ENCODE peak calls at places on chromosomes 4 and X, in ten cellular contexts. E, J, B, H, G, V, Y, K, D and C are unnamed samples.

GRCh38 chr4:88759039-88759631 is 61.5 kb upstream of the NAP1L5 start:
- DNase-seq in K (peak), H (peak), G (no peak), D (no peak), V (no peak), Y (no peak), E (no peak), J (no peak), B (no peak), C (no peak)

GRCh38 chrX:129115104-129115503 is 408.2 kb downstream of the SMARCA1 start:
- DNase-seq in B (no peak), J (peak), D (peak), H (peak), Y (peak), E (no peak), K (no peak), V (no peak), G (no peak), C (no peak)

GRCh38 chr4:185481390-185481789 is 9.9 kb upstream of the CCDC110 start:
- DNase-seq in J (no peak), D (no peak), E (no peak), H (no peak), V (no peak), G (no peak), Y (no peak), B (no peak), K (no peak), C (no peak)

GRCh38 chr4:176357359-176358082 is 37.8 kb downstream of the SPCS3 start:
- DNase-seq in V (no peak), E (no peak), Y (no peak), D (no peak), H (no peak), G (no peak), B (no peak), K (no peak), J (no peak), C (no peak)

GRCh38 chrX:23820235-23820782 is 37.3 kb downstream of the SAT1 start:
- DNase-seq in K (no peak), B (no peak), J (no peak), D (peak), H (no peak), Y (no peak), E (no peak), G (no peak), V (no peak), C (no peak)

GRCh38 chr4:13703096-13703495 is 75.6 kb upstream of the BOD1L1 start:
- DNase-seq in B (no peak), E (no peak), D (no peak), G (no peak), K (no peak), Y (no peak), J (no peak), H (no peak), V (no peak), C (no peak)

GRCh38 chr4:1297456-1298325 is 8.0 kb downstream of the MAEA start:
- DNase-seq in B (no peak), V (no peak), J (no peak), Y (no peak), H (no peak), G (no peak), K (no peak), E (no peak), D (no peak), C (no peak)

GRCh38 chr4:41257257-41257900 is 651 bp downstream of the UCHL1 start:
- DNase-seq in K (no peak), J (peak), E (no peak), V (no peak), Y (peak), G (no peak), B (peak), H (peak), D (peak), C (no peak)

GRCh38 chrX:56733459-56734046 is 4.5 kb downstream of the NBDY start:
- DNase-seq in G (peak), B (no peak), Y (no peak), E (no peak), H (peak), D (peak), K (no peak), V (peak), J (peak), C (no peak)

GRCh38 chr4:80173387-80173786 is 23.9 kb upstream of the PRDM8 start:
- DNase-seq in G (no peak), H (peak), Y (no peak), J (no peak), K (no peak), V (no peak), D (no peak), B (no peak), E (no peak), C (no peak)

GRCh38 chr4:39312821-39313220 is 53.3 kb downstream of the RFC1 start:
- DNase-seq in E (no peak), D (no peak), Y (no peak), V (no peak), K (no peak), B (no peak), J (no peak), G (no peak), H (no peak), C (no peak)

GRCh38 chr4:25484243-25484721 is 107.2 kb downstream of the ANAPC4 start:
- DNase-seq in K (no peak), E (no peak), V (no peak), Y (no peak), G (no peak), J (no peak), H (no peak), D (no peak), B (no peak), C (no peak)

GRCh38 chrX:1316527-1316926 is 20.1 kb upstream of the IL3RA start:
- DNase-seq in D (no peak), H (no peak), E (no peak), Y (no peak), B (no peak), K (no peak), V (peak), G (no peak), J (no peak), C (no peak)

GRCh38 chrX:147476008-147476407 is 435.7 kb upstream of the FMR1 start:
- DNase-seq in E (no peak), V (no peak), H (no peak), K (no peak), J (peak), D (peak), B (no peak), Y (no peak), G (no peak), C (no peak)

GRCh38 chr4:4780634-4781287 is 78.7 kb upstream of the MSX1 start:
- DNase-seq in K (peak), G (peak), E (peak), J (no peak), H (peak), B (no peak), Y (no peak), D (no peak), V (no peak), C (no peak)

GRCh38 chr4:124486423-124486822 is 226.1 kb downstream of the ANKRD50 start:
- DNase-seq in V (no peak), Y (no peak), K (no peak), D (no peak), G (no peak), H (no peak), E (no peak), B (no peak), J (no peak), C (no peak)

GRCh38 chr4:16676247-16676646 is 222.2 kb downstream of the LDB2 start:
- DNase-seq in D (no peak), Y (no peak), J (no peak), B (no peak), K (no peak), V (no peak), G (no peak), E (no peak), H (no peak), C (no peak)

GRCh38 chr4:184163813-184164212 is 53.9 kb downstream of the ENPP6 start:
- DNase-seq in G (no peak), E (no peak), Y (peak), D (peak), J (peak), B (no peak), H (peak), V (peak), K (no peak), C (no peak)

GRCh38 chrX:41029332-41029731 is 55.9 kb upstream of the USP9X start:
- DNase-seq in D (no peak), G (no peak), B (no peak), K (no peak), V (no peak), Y (no peak), E (no peak), H (peak), J (no peak), C (no peak)

GRCh38 chrX:149979126-149979644 is 40.9 kb upstream of the EOLA2 start:
- DNase-seq in K (peak), D (no peak), Y (no peak), E (no peak), V (no peak), J (no peak), G (no peak), H (no peak), B (no peak), C (no peak)

GRCh38 chrX:42754129-42754528 is 23.8 kb downstream of the PPP1R2C start:
- DNase-seq in H (no peak), E (no peak), Y (no peak), V (no peak), K (no peak), J (no peak), B (no peak), D (no peak), G (no peak), C (no peak)

GRCh38 chr4:174427562-174428140 is 94.6 kb downstream of the HPGD start:
- DNase-seq in G (no peak), E (no peak), Y (no peak), B (no peak), D (no peak), K (no peak), J (no peak), V (no peak), H (no peak), C (no peak)

GRCh38 chr4:73275318-73275654 is 16.7 kb upstream of the ANKRD17 start:
- DNase-seq in E (no peak), Y (no peak), K (no peak), V (no peak), D (no peak), G (no peak), J (no peak), H (no peak), B (no peak), C (no peak)

GRCh38 chr4:82560853-82561744 is 689 bp downstream of the TMEM150C start:
- DNase-seq in E (no peak), K (no peak), Y (peak), H (no peak), G (no peak), B (no peak), D (peak), J (peak), V (no peak), C (no peak)

GRCh38 chr4:185597532-185598188 is 62.4 kb upstream of the PDLIM3 start:
- DNase-seq in B (no peak), J (peak), H (peak), D (peak), E (peak), V (peak), G (peak), Y (peak), K (peak), C (peak)

GRCh38 chr4:113328514-113328913 is 279.1 kb downstream of the ANK2 start:
- DNase-seq in B (no peak), E (no peak), V (no peak), Y (peak), H (no peak), K (no peak), J (peak), G (no peak), D (no peak), C (no peak)

GRCh38 chrX:40867352-40867751 is 132.0 kb upstream of the MED14 start:
- DNase-seq in B (no peak), G (no peak), V (no peak), D (peak), Y (no peak), E (no peak), K (no peak), J (no peak), H (no peak), C (no peak)

GRCh38 chrX:43813898-43814297 is 68.4 kb downstream of the MAOB start:
- DNase-seq in H (no peak), J (peak), B (no peak), V (no peak), K (no peak), E (no peak), Y (peak), D (peak), G (no peak), C (no peak)

GRCh38 chrX:11185861-11186260 is 74.7 kb downstream of the HCCS start:
- DNase-seq in H (no peak), K (no peak), E (no peak), V (no peak), D (no peak), Y (no peak), J (no peak), B (no peak), G (no peak), C (no peak)

GRCh38 chr4:54172156-54172555 is 56.9 kb upstream of the PDGFRA start:
- DNase-seq in H (no peak), B (no peak), V (no peak), D (no peak), E (no peak), G (no peak), K (no peak), J (no peak), Y (no peak), C (no peak)

GRCh38 chr4:95732061-95732460 is 107.8 kb upstream of the PDHA2 start:
- DNase-seq in B (no peak), J (no peak), G (no peak), H (peak), V (no peak), Y (no peak), E (no peak), K (peak), D (peak), C (no peak)

GRCh38 chr4:150501019-150501727 is 80.8 kb upstream of the MAB21L2 start:
- DNase-seq in E (peak), D (no peak), H (peak), B (no peak), K (no peak), V (no peak), G (peak), Y (no peak), J (no peak), C (peak)

GRCh38 chrX:64206556-64207162 is 1.2 kb upstream of the AMER1 start:
- DNase-seq in G (peak), V (no peak), K (no peak), J (no peak), D (no peak), Y (no peak), H (no peak), B (no peak), E (no peak), C (no peak)

GRCh38 chr4:73447701-73448100 is 11.7 kb downstream of the AFP start:
- DNase-seq in H (peak), K (no peak), D (no peak), Y (no peak), B (no peak), E (no peak), V (no peak), J (no peak), G (no peak), C (no peak)

GRCh38 chrX:123731987-123732678 is 719 bp downstream of the THOC2 start:
- DNase-seq in D (peak), J (peak), V (no peak), G (no peak), Y (no peak), H (no peak), E (no peak), K (no peak), B (no peak), C (no peak)

DNA sequence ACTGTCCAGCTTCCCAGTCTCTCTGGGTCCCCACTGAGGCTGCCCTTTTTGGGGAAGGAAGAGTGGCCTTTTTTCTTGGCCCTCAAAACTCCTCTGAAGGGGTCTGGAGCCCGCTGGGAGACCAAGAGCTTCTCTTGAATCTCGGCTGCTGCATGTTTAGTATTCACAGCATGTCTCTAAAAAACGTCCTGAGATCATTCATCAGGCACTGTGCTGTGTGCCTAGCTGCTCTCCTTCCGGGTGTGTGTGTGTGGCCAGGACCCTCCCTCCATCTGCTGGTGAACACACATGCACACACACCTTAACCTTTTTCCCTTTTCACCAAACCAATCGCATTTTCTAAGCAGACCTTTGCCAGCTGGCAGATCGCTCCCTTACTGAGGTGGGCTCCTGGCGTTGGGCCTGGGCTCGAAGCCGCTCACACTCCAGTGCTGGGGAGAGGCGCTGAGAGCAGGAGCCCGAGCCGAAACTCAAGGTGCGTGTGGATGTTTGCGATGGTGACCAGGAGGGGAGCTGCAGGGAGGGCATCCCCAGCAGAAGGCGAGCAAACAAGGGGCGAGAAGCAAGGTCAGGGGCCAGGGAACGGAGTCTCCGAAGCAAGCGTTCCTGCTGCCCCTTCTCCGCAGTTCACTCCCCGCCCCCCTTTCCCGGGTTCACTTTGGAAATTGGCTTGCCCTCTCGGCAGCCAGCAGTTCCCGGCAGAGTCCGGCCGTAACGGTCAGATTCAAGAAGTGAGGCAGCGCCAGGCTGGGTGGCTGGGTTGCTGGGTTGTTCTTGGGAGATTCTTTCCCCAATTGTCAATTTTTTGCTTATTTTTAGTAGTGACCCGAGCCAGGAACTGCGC is 605 bp upstream of the FRMPD3 start:
- DNase-seq in H (no peak), V (no peak), K (no peak), E (no peak), Y (peak), G (no peak), J (peak), B (no peak), D (peak), C (no peak)
- TF ChIP-seq CTCF in H (peak), V (no peak), K (peak), E (peak), Y (peak), G (no peak), J (no peak), B (peak), D (no peak), C (no peak)

DNA sequence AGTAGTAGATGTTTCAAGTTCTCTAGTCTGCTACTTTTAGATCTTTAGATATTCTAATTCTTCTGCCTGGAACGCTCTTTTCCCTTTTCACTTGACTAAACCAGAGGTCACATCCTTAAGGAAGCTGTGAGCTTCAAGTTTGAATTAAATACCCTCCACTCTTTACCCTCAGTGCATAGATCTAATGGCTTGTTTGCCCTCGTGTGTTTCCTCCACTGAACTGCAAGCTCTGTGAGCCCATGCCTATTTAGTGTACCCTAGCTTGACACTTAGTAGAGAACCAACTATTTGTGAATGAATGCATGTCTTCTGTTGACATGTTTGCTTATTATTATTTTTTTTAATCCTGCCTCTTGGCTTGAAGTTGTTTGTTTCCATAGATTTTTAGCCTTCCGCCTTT is 138.3 kb downstream of the PDE5A start:
- DNase-seq in H (peak), J (peak), K (no peak), Y (peak), V (no peak), D (no peak), E (no peak), G (no peak), B (no peak), C (no peak)
- TF ChIP-seq CTCF in H (peak), J (no peak), K (peak), Y (peak), V (no peak), D (no peak), E (peak), G (peak), B (peak), C (peak)

DNA sequence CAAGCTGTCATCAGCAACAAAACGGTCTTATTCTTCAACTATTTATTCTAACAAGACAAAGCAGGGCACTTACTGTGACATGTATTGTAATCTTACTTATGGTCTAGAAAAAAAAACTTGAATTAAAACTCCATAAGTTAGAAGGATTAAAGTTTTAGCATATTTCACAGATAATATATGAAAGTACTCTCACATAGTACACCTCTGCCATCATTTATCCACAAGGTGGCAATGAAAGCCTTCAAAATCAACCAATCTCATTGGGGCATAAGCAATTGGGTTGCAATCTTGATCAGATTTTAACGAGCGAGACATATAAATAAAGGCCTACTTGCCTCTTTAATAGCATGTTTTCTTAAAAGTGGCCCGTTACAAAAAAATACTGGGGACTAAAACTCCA is 1382.9 kb downstream of the FAM133A start:
- DNase-seq in H (no peak), Y (no peak), D (no peak), G (no peak), E (no peak), B (no peak), K (peak), V (no peak), J (no peak), C (no peak)
- TF ChIP-seq CTCF in H (peak), Y (peak), D (no peak), G (peak), E (peak), B (peak), K (peak), V (no peak), J (no peak), C (peak)

GRCh38 chr4:6362243-6362885 is 92.7 kb downstream of the WFS1 start:
- DNase-seq in Y (no peak), E (no peak), B (no peak), G (no peak), K (no peak), D (no peak), V (no peak), H (no peak), J (no peak), C (no peak)
- TF ChIP-seq CTCF in Y (peak), E (no peak), B (no peak), G (no peak), K (peak), D (no peak), V (no peak), H (no peak), J (no peak), C (no peak)

GRCh38 chr4:87220094-87220831 is at the start of gene KLHL8:
- DNase-seq in E (peak), V (peak), Y (peak), J (peak), G (peak), H (peak), B (peak), D (peak), K (peak), C (no peak)
- TF ChIP-seq CTCF in E (peak), V (no peak), Y (no peak), J (no peak), G (peak), H (peak), B (no peak), D (no peak), K (no peak), C (peak)

GRCh38 chrX:12496343-12496742 is 294.9 kb upstream of the PRPS2 start:
- DNase-seq in K (peak), V (no peak), H (no peak), Y (no peak), E (no peak), B (no peak), J (no peak), D (no peak), G (no peak), C (no peak)

GRCh38 chrX:12494400-12495138 is 296.6 kb upstream of the PRPS2 start:
- DNase-seq in K (no peak), V (no peak), B (no peak), J (no peak), D (no peak), E (no peak), G (no peak), H (no peak), Y (no peak), C (no peak)

GRCh38 chrX:12497832-12498591 is 293.2 kb upstream of the PRPS2 start:
- DNase-seq in E (no peak), B (no peak), J (peak), D (peak), V (no peak), K (no peak), Y (peak), H (no peak), G (no peak), C (no peak)
- TF ChIP-seq CTCF in E (no peak), B (peak), J (peak), D (peak), V (no peak), K (peak), Y (peak), H (peak), G (no peak), C (no peak)

DNA sequence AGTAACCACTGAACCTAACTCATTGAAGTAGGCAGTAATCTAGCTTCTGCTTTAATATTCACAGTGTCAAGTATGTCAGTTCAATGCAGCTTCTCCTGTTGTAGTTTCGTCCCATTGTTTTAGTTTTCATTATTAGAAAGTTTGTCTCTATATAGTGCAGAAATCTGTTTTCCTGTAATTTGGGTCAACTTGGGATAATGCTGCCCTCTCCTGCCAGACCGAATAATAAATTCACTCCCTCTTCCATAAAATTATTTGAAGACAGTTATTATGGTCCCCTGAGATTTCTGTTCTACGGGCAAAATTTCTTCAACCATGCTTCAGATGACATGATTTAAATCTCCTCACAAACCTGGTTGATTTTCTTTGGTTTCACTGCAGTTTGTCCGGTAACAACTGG is 4.6 kb upstream of the LUZP4 start:
- DNase-seq in J (no peak), H (no peak), Y (no peak), V (no peak), K (no peak), D (no peak), E (no peak), G (no peak), B (no peak), C (no peak)
- TF ChIP-seq CTCF in J (no peak), H (peak), Y (no peak), V (no peak), K (peak), D (no peak), E (no peak), G (peak), B (no peak), C (peak)